ENCODE peak calls at places on chromosome 20, in six cellular contexts. Z is epithelial cell of prostate, W is A172, O is GM04503, Q is skeletal muscle cell, T is NCI-H2029. B is an unnamed sample.

GRCh38 chr20:251352-251751 is 6.2 kb upstream of the DEFB132 start:
- DNase-seq in Q (no peak), O (no peak), Z (no peak), W (peak; percentile 11), T (no peak), B (no peak)

GRCh38 chr20:31587545-31588389 is 17.3 kb upstream of the ID1 start:
- DNase-seq in T (peak; percentile 39), O (no peak), W (no peak), Q (no peak), Z (no peak), B (no peak)

GRCh38 chr20:9269280-9269971 is 200.5 kb downstream of the PLCB4 start:
- DNase-seq in Q (peak; percentile 8), W (no peak), T (no peak), Z (no peak), O (peak; percentile 14), B (no peak)

GRCh38 chr20:34979366-34980153 is 23.9 kb downstream of the MYH7B start:
- DNase-seq in W (no peak), Z (no peak), T (no peak), O (no peak), Q (no peak), B (no peak)

GRCh38 chr20:3406481-3407425 is 716 bp downstream of the DNAAF9 start:
- DNase-seq in W (peak; percentile 45), Q (peak; percentile 64), O (no peak), Z (no peak), T (no peak), B (no peak)

GRCh38 chr20:10260316-10260715 is 41.7 kb downstream of the SNAP25 start:
- DNase-seq in Z (no peak), O (no peak), Q (no peak), W (no peak), T (no peak), B (no peak)

GRCh38 chr20:37538003-37538402 is 10.3 kb upstream of the BLCAP start:
- DNase-seq in Q (no peak), W (peak; percentile 48), T (no peak), O (peak; percentile 34), Z (peak; percentile 29), B (peak; percentile 49)

GRCh38 chr20:22663528-22664025 is 79.2 kb upstream of the FOXA2 start:
- DNase-seq in O (no peak), W (no peak), Z (no peak), T (no peak), Q (no peak), B (no peak)

GRCh38 chr20:56762401-56762800 is 133.3 kb downstream of the TFAP2C start:
- DNase-seq in O (no peak), W (no peak), Q (no peak), T (no peak), Z (no peak), B (no peak)

GRCh38 chr20:47361268-47361665 is 4.8 kb upstream of the ZMYND8 start:
- DNase-seq in T (no peak), W (no peak), Z (no peak), O (no peak), Q (no peak), B (no peak)

GRCh38 chr20:3751664-3752385 is 15.7 kb downstream of the ADISSP start:
- DNase-seq in Q (no peak), W (no peak), T (peak; percentile 54), Z (no peak), O (no peak), B (no peak)

GRCh38 chr20:63101781-63102719 is 95.3 kb upstream of the BHLHE23 start:
- DNase-seq in T (no peak), Z (no peak), O (no peak), Q (no peak), W (no peak), B (peak; percentile 35)

GRCh38 chr20:11626551-11626950 is 291.1 kb upstream of the BTBD3 start:
- DNase-seq in W (no peak), Q (no peak), T (no peak), O (no peak), Z (no peak), B (no peak)

GRCh38 chr20:3980260-3981131 is 34.9 kb downstream of the RNF24 start:
- DNase-seq in T (peak; percentile 68), Q (no peak), O (peak; percentile 40), W (peak; percentile 59), Z (no peak), B (peak; percentile 64)

GRCh38 chr20:57967364-57967763 is 257.5 kb upstream of the PMEPA1 start:
- DNase-seq in O (no peak), Z (no peak), Q (no peak), T (no peak), W (no peak), B (no peak)

GRCh38 chr20:11117808-11118528 is 444.2 kb upstream of the JAG1 start:
- DNase-seq in W (peak; percentile 71), O (no peak), Z (peak; percentile 94), Q (peak; percentile 84), T (no peak), B (peak; percentile 8)

GRCh38 chr20:38514947-38515346 is 42.3 kb downstream of the RALGAPB start:
- DNase-seq in W (no peak), T (no peak), Q (no peak), Z (no peak), O (no peak), B (no peak)

GRCh38 chr20:48606117-48606840 is 221.5 kb downstream of the PREX1 start:
- DNase-seq in T (no peak), Z (no peak), Q (no peak), O (no peak), W (no peak), B (no peak)

GRCh38 chr20:58871533-58872102 is 19.1 kb downstream of the GNAS start:
- DNase-seq in O (no peak), Q (no peak), W (no peak), T (no peak), Z (no peak), B (no peak)

GRCh38 chr20:63738687-63739128 is 868 bp upstream of the SLC2A4RG start:
- DNase-seq in Q (peak; percentile 4), T (no peak), Z (no peak), O (no peak), W (no peak), B (no peak)

GRCh38 chr20:8454137-8454712 is 322.2 kb downstream of the PLCB1 start:
- DNase-seq in Z (peak; percentile 37), W (peak; percentile 41), T (peak; percentile 30), Q (peak; percentile 85), O (peak; percentile 74), B (peak; percentile 74)

GRCh38 chr20:33005132-33005566 is 916 bp upstream of the SUN5 start:
- DNase-seq in T (no peak), Z (no peak), Q (no peak), O (no peak), W (no peak), B (no peak)

GRCh38 chr20:56308036-56308435 is 50.7 kb upstream of the FAM210B start:
- DNase-seq in Z (no peak), T (no peak), W (no peak), Q (no peak), O (no peak), B (no peak)

GRCh38 chr20:33868571-33868970 is 57.4 kb downstream of the CHMP4B start:
- DNase-seq in W (no peak), O (no peak), Z (no peak), Q (no peak), T (no peak), B (no peak)

GRCh38 chr20:5741089-5741488 is 9.1 kb upstream of the SHLD1 start:
- DNase-seq in O (no peak), W (peak; percentile 62), Z (no peak), Q (no peak), T (no peak), B (peak; percentile 34)

GRCh38 chr20:24616258-24617079 is 147.0 kb downstream of the SYNDIG1 start:
- DNase-seq in O (no peak), Z (no peak), W (no peak), Q (no peak), T (no peak), B (no peak)

GRCh38 chr20:53778041-53778516 is 184.4 kb upstream of the ZNF217 start:
- DNase-seq in Z (no peak), T (no peak), Q (no peak), O (no peak), W (no peak), B (no peak)

GRCh38 chr20:60694763-60695162 is 557.3 kb upstream of the CDH4 start:
- DNase-seq in T (no peak), Z (no peak), Q (no peak), O (no peak), W (no peak), B (no peak)

GRCh38 chr20:5529331-5530142 is 212.8 kb upstream of the PROKR2 start:
- DNase-seq in W (peak; percentile 73), T (peak; percentile 85), Z (no peak), Q (peak; percentile 22), O (no peak), B (peak; percentile 66)

GRCh38 chr20:23889775-23890187 is 10.2 kb upstream of the CST5 start:
- DNase-seq in Z (no peak), O (no peak), Q (no peak), W (peak; percentile 70), T (peak; percentile 28), B (peak; percentile 6)

GRCh38 chr20:53276143-53276542 is 304.0 kb downstream of the TSHZ2 start:
- DNase-seq in T (no peak), Z (no peak), Q (no peak), W (no peak), O (no peak), B (no peak)

GRCh38 chr20:50068041-50068651 is 44.8 kb downstream of the UBE2V1 start:
- DNase-seq in O (no peak), T (no peak), Z (no peak), W (peak; percentile 44), Q (no peak), B (no peak)

GRCh38 chr20:5261763-5262162 is 55.0 kb downstream of the PROKR2 start:
- DNase-seq in T (no peak), Q (no peak), Z (no peak), O (no peak), W (no peak), B (no peak)

GRCh38 chr20:1943267-1944002 is 48.2 kb downstream of the SIRPA start:
- DNase-seq in O (no peak), Z (peak; percentile 50), W (no peak), T (no peak), Q (no peak), B (no peak)

GRCh38 chr20:55014766-55015165 is 539.4 kb downstream of the DOK5 start:
- DNase-seq in W (no peak), Z (no peak), O (no peak), T (no peak), Q (no peak), B (no peak)

GRCh38 chr20:25508083-25508770 is 77.1 kb downstream of the NINL start:
- DNase-seq in O (peak; percentile 39), W (peak; percentile 96), Q (peak; percentile 74), T (no peak), Z (no peak), B (peak; percentile 75)

GRCh38 chr20:44407402-44408184 is 52.1 kb downstream of the HNF4A start:
- DNase-seq in W (peak; percentile 94), Z (peak; percentile 97), Q (no peak), O (no peak), T (no peak), B (peak; percentile 80)

GRCh38 chr20:40984496-40984895 is 44.1 kb upstream of the TOP1 start:
- DNase-seq in Q (no peak), W (no peak), O (no peak), T (no peak), Z (no peak), B (no peak)

GRCh38 chr20:50029083-50029696 is 46.4 kb downstream of the SNAI1 start:
- DNase-seq in Q (no peak), O (no peak), W (no peak), Z (no peak), T (no peak), B (no peak)

GRCh38 chr20:62344782-62345181 is 22.3 kb downstream of the LAMA5 start:
- DNase-seq in Z (no peak), Q (no peak), O (no peak), T (no peak), W (no peak), B (peak; percentile 97)

B was measured in H4.